ENCODE peak calls at places on chromosomes 5 and 9, in eight cellular contexts. P is lower leg skin, M is non-pigmented ciliary epithelial cell, F is mesothelial cell of epicardium, J is COR-L47, T is progenitor cell of endocrine pancreas, B is occipital lobe, I is amygdala. D is an unnamed sample.

GRCh38 chr9:76257224-76257794 is 136.9 kb downstream of the RFK start:
- DNase-seq in P (no peak), M (no peak), F (no peak), J (no peak), T (no peak), B (no peak), I (no peak), D (no peak)

GRCh38 chr9:137070201-137070905 is at the start of gene SAPCD2:
- DNase-seq in P (peak; percentile 97), M (no peak), F (peak; percentile 71), J (peak; percentile 93), T (peak; percentile 73), B (peak; percentile 68), I (peak; percentile 57), D (peak; percentile 93)

GRCh38 chr5:168936511-168936910 is 357.3 kb upstream of the PANK3 start:
- DNase-seq in P (no peak), M (no peak), F (no peak), J (no peak), T (no peak), B (no peak), I (no peak), D (no peak)

GRCh38 chr5:1069720-1070088 is 42.2 kb downstream of the SLC12A7 start:
- DNase-seq in P (no peak), M (no peak), F (no peak), J (no peak), T (no peak), B (no peak), I (no peak), D (no peak)

GRCh38 chr5:141866111-141866510 is 12.1 kb downstream of the PCDH1 start:
- DNase-seq in P (no peak), M (no peak), F (no peak), J (no peak), T (no peak), B (peak; percentile 79), I (peak; percentile 80), D (no peak)

GRCh38 chr9:113543286-113544000 is 79.9 kb downstream of the RGS3 start:
- DNase-seq in P (no peak), M (no peak), F (no peak), J (no peak), T (no peak), B (no peak), I (no peak), D (no peak)

GRCh38 chr5:157289164-157289819 is 23.4 kb downstream of the CYFIP2 start:
- DNase-seq in P (no peak), M (no peak), F (no peak), J (no peak), T (no peak), B (no peak), I (no peak), D (no peak)

GRCh38 chr9:1231998-1232919 is 182.1 kb downstream of the DMRT2 start:
- DNase-seq in P (peak; percentile 92), M (no peak), F (no peak), J (no peak), T (no peak), B (no peak), I (no peak), D (no peak)

GRCh38 chr9:98280162-98280561 is 24.7 kb upstream of the TBC1D2 start:
- DNase-seq in P (no peak), M (no peak), F (no peak), J (no peak), T (no peak), B (no peak), I (no peak), D (no peak)

GRCh38 chr5:96016216-96016615 is 54.6 kb upstream of the ELL2 start:
- DNase-seq in P (no peak), M (no peak), F (no peak), J (no peak), T (no peak), B (no peak), I (no peak), D (no peak)

GRCh38 chr5:163696270-163696887 is 191.0 kb downstream of the MAT2B start:
- DNase-seq in P (no peak), M (peak; percentile 60), F (no peak), J (peak; percentile 20), T (peak; percentile 40), B (peak; percentile 23), I (peak; percentile 16), D (no peak)

GRCh38 chr5:55175781-55176175 is 2.8 kb upstream of the CDC20B start:
- DNase-seq in P (no peak), M (no peak), F (no peak), J (no peak), T (no peak), B (no peak), I (no peak), D (no peak)

GRCh38 chr5:96537386-96537785 is 104.3 kb upstream of the PCSK1 start:
- DNase-seq in P (no peak), M (peak; percentile 70), F (no peak), J (no peak), T (no peak), B (no peak), I (no peak), D (no peak)

GRCh38 chr5:81850494-81850893 is 99.6 kb upstream of the SSBP2 start:
- DNase-seq in P (no peak), M (no peak), F (no peak), J (no peak), T (no peak), B (no peak), I (no peak), D (no peak)

GRCh38 chr5:171315386-171315891 is 6.4 kb downstream of the TLX3 start:
- DNase-seq in P (peak; percentile 82), M (no peak), F (no peak), J (no peak), T (no peak), B (no peak), I (no peak), D (no peak)

D was measured in DMS79 treated with DMSO at 0.1 percent for 48 hours.